ENCODE peak calls at places on chromosomes 11 and 22, in six cellular contexts. T is effector memory CD4-positive, alpha-beta T cell; E is HCT116; H is CD4-positive, CD25-positive, alpha-beta regulatory T cell; N is CD8-positive, alpha-beta memory T cell; Q is right lobe of liver. O is an unnamed sample. For H3K4me1 and H3K36me3, the result is how much of the 10 kb centered on the place peaks cover.

GRCh38 chr11:67437082-67437821 is at the start of gene PTPRCAP:
- DNase-seq in T (peak), E (no peak), H (peak), N (peak), Q (no peak), O (no peak)

GRCh38 chr11:111836162-111836561 is 35.2 kb downstream of the ALG9 start:
- DNase-seq in T (no peak), E (no peak), H (no peak), N (no peak), Q (peak), O (no peak)

GRCh38 chr11:1008001-1008400 is 28.5 kb downstream of the MUC6 start:
- DNase-seq in T (no peak), E (no peak), H (no peak), N (no peak), Q (no peak), O (no peak)

GRCh38 chr22:41478891-41479521 is 10.1 kb downstream of the ACO2 start:
- DNase-seq in T (no peak), E (no peak), H (no peak), N (no peak), Q (peak), O (no peak)

GRCh38 chr22:40463727-40464126 is 93.3 kb downstream of the SGSM3 start:
- DNase-seq in T (no peak), E (no peak), H (peak), N (no peak), Q (no peak), O (no peak)

GRCh38 chr11:132523929-132524328 is 1008.4 kb downstream of the OPCML start:
- DNase-seq in T (no peak), E (no peak), H (no peak), N (no peak), Q (no peak), O (no peak)

GRCh38 chr11:94089356-94089755 is 39.3 kb upstream of the PANX1 start:
- DNase-seq in T (no peak), E (no peak), H (no peak), N (no peak), Q (no peak), O (no peak)

GRCh38 chr11:74468521-74469280 is 1.4 kb upstream of the KCNE3 start:
- DNase-seq in T (no peak), E (no peak), H (no peak), N (no peak), Q (no peak), O (no peak)

GRCh38 chr11:65477271-65478029 is 21.4 kb upstream of the MALAT1 start:
- DNase-seq in T (peak), E (no peak), H (peak), N (peak), Q (peak), O (peak)
- H3K4me1 ChIP-seq in T (under half), E (half or more), H (under half), N (under half), Q (under half), O (under half)

DNA sequence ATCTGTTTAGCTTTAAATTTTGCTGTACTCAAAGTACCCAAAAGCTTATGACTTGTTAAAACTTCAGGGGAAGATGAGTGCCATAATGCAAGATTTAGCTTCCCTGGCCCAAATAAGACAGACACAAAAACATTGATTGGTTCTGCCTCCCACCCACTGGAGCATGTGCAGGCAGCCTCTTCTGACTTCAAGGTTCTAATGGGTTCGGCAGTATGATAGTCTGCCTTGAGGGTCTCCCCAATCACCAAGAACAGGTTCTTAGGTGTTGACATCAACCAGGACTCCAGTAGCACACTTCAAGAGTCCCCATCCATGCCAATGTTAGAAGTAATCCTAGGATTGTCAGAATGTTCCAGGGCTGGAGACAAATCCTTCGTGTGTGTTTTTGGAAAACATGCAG is 12.5 kb downstream of the EIF4G2 start:
- DNase-seq in T (no peak), E (no peak), H (no peak), N (no peak), Q (no peak), O (no peak)
- H3K36me3 ChIP-seq in T (half or more), E (under half), H (half or more), N (under half), Q (under half), O (under half)

DNA sequence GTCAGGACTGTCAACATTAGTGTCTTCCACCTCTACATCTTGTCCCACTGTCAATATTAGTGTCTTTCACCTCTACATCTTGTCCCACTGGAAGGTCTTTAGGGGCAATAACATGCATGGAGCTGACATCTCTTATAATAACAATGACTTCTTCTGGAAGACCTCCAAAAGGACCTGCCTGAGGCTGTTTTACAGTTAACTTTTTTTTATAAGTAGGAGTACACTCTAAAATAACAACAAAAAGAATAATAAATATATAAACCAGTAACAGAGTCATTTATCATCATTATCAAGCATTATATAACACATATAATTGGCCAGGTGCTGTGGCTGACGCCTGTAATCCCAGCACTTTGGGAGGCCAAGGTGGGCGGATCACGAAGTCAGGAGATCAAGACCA is 57.5 kb downstream of the PAK1 start:
- DNase-seq in T (no peak), E (no peak), H (no peak), N (no peak), Q (no peak), O (no peak)
- H3K4me1 ChIP-seq in T (under half), E (under half), H (under half), N (under half), Q (under half), O (under half)

GRCh38 chr11:72002841-72003775 is 4.4 kb downstream of the IL18BP start:
- DNase-seq in T (no peak), E (no peak), H (no peak), N (no peak), Q (no peak), O (peak)
- H3K36me3 ChIP-seq in T (half or more), E (under half), H (half or more), N (under half), Q (under half), O (under half)

O was measured in Caco-2.